ENCODE peak calls at places on chromosomes 5 and 9, in nine cellular contexts. One of them, this sample, is unnamed.
A peak's percentile ranks its signal among the peaks of the same experiment; 100 is the strongest.

GRCh38 chr9:122923947-122924346 is 7.4 kb downstream of the ZBTB26 start:
- DNase-seq in keratinocyte: no peak
- DNase-seq in mesenchymal stem cell: no peak
- DNase-seq in PC-3: no peak
- DNase-seq in IMR-90: no peak
- DNase-seq in GM12878: no peak
- DNase-seq in GM23248: no peak
- DNase-seq in HepG2: no peak
- DNase-seq in trophoblast cell: no peak
- DNase-seq in this sample: peak; percentile 62

GRCh38 chr9:136499071-136499934 is 16.5 kb upstream of the SEC16A start:
- DNase-seq in GM12878: no peak
- DNase-seq in trophoblast cell: no peak
- DNase-seq in GM23248: no peak
- DNase-seq in IMR-90: no peak
- DNase-seq in PC-3: no peak
- DNase-seq in HepG2: no peak
- DNase-seq in keratinocyte: no peak
- DNase-seq in mesenchymal stem cell: no peak
- DNase-seq in this sample: no peak

GRCh38 chr9:111815200-111816070 is 20.7 kb upstream of the SHOC1 start:
- DNase-seq in trophoblast cell: no peak
- DNase-seq in IMR-90: no peak
- DNase-seq in GM23248: no peak
- DNase-seq in PC-3: peak; percentile 43
- DNase-seq in mesenchymal stem cell: no peak
- DNase-seq in keratinocyte: no peak
- DNase-seq in GM12878: no peak
- DNase-seq in HepG2: no peak
- DNase-seq in this sample: no peak

GRCh38 chr5:135993248-135993893 is 35.4 kb upstream of the TGFBI start:
- DNase-seq in trophoblast cell: no peak
- DNase-seq in GM12878: no peak
- DNase-seq in GM23248: peak; percentile 68
- DNase-seq in IMR-90: peak; percentile 73
- DNase-seq in HepG2: no peak
- DNase-seq in PC-3: peak; percentile 26
- DNase-seq in mesenchymal stem cell: no peak
- DNase-seq in keratinocyte: no peak
- DNase-seq in this sample: no peak

GRCh38 chr5:163569284-163569683 is 63.9 kb downstream of the MAT2B start:
- DNase-seq in GM23248: peak; percentile 52
- DNase-seq in PC-3: peak; percentile 39
- DNase-seq in HepG2: no peak
- DNase-seq in mesenchymal stem cell: peak; percentile 56
- DNase-seq in keratinocyte: no peak
- DNase-seq in trophoblast cell: no peak
- DNase-seq in GM12878: no peak
- DNase-seq in IMR-90: peak; percentile 73
- DNase-seq in this sample: no peak

GRCh38 chr5:145619806-145620205 is 215.3 kb downstream of the PRELID2 start:
- DNase-seq in mesenchymal stem cell: peak; percentile 5
- DNase-seq in GM23248: no peak
- DNase-seq in PC-3: no peak
- DNase-seq in HepG2: no peak
- DNase-seq in trophoblast cell: no peak
- DNase-seq in IMR-90: peak; percentile 49
- DNase-seq in GM12878: no peak
- DNase-seq in keratinocyte: no peak
- DNase-seq in this sample: no peak

GRCh38 chr5:155878991-155879575 is 447.9 kb upstream of the SGCD start:
- DNase-seq in IMR-90: no peak
- DNase-seq in trophoblast cell: no peak
- DNase-seq in GM23248: peak; percentile 89
- DNase-seq in keratinocyte: no peak
- DNase-seq in GM12878: no peak
- DNase-seq in HepG2: no peak
- DNase-seq in PC-3: no peak
- DNase-seq in mesenchymal stem cell: no peak
- DNase-seq in this sample: no peak

GRCh38 chr5:176874198-176874780 is 24.9 kb downstream of the HK3 start:
- DNase-seq in PC-3: no peak
- DNase-seq in trophoblast cell: no peak
- DNase-seq in keratinocyte: no peak
- DNase-seq in GM23248: no peak
- DNase-seq in GM12878: no peak
- DNase-seq in mesenchymal stem cell: no peak
- DNase-seq in HepG2: no peak
- DNase-seq in IMR-90: no peak
- DNase-seq in this sample: no peak

GRCh38 chr5:180097926-180098325 is 26.4 kb upstream of the RNF130 start:
- DNase-seq in PC-3: no peak
- DNase-seq in IMR-90: no peak
- DNase-seq in HepG2: no peak
- DNase-seq in mesenchymal stem cell: no peak
- DNase-seq in GM12878: no peak
- DNase-seq in keratinocyte: no peak
- DNase-seq in GM23248: no peak
- DNase-seq in trophoblast cell: no peak
- DNase-seq in this sample: no peak

GRCh38 chr9:101791938-101792337 is 53.5 kb upstream of the GRIN3A start:
- DNase-seq in HepG2: peak; percentile 31
- DNase-seq in GM12878: no peak
- DNase-seq in PC-3: peak; percentile 39
- DNase-seq in mesenchymal stem cell: no peak
- DNase-seq in trophoblast cell: peak; percentile 13
- DNase-seq in keratinocyte: no peak
- DNase-seq in GM23248: peak; percentile 15
- DNase-seq in IMR-90: no peak
- DNase-seq in this sample: peak; percentile 28

GRCh38 chr9:122228906-122229837 is at the start of gene LHX6:
- DNase-seq in PC-3: peak; percentile 38
- DNase-seq in keratinocyte: peak; percentile 19
- DNase-seq in GM23248: peak; percentile 66
- DNase-seq in HepG2: no peak
- DNase-seq in trophoblast cell: no peak
- DNase-seq in IMR-90: peak; percentile 47
- DNase-seq in mesenchymal stem cell: peak; percentile 63
- DNase-seq in GM12878: no peak
- DNase-seq in this sample: no peak

GRCh38 chr5:119273391-119273839 is 82.4 kb upstream of the TNFAIP8 start:
- DNase-seq in PC-3: no peak
- DNase-seq in HepG2: no peak
- DNase-seq in keratinocyte: no peak
- DNase-seq in trophoblast cell: peak; percentile 55
- DNase-seq in mesenchymal stem cell: no peak
- DNase-seq in GM12878: no peak
- DNase-seq in GM23248: no peak
- DNase-seq in IMR-90: no peak
- DNase-seq in this sample: peak; percentile 34

GRCh38 chr5:136056771-136057335 is 28.1 kb downstream of the TGFBI start:
- DNase-seq in HepG2: no peak
- DNase-seq in GM12878: no peak
- DNase-seq in trophoblast cell: no peak
- DNase-seq in PC-3: no peak
- DNase-seq in IMR-90: no peak
- DNase-seq in mesenchymal stem cell: no peak
- DNase-seq in GM23248: peak; percentile 39
- DNase-seq in keratinocyte: no peak
- DNase-seq in this sample: no peak

DNA sequence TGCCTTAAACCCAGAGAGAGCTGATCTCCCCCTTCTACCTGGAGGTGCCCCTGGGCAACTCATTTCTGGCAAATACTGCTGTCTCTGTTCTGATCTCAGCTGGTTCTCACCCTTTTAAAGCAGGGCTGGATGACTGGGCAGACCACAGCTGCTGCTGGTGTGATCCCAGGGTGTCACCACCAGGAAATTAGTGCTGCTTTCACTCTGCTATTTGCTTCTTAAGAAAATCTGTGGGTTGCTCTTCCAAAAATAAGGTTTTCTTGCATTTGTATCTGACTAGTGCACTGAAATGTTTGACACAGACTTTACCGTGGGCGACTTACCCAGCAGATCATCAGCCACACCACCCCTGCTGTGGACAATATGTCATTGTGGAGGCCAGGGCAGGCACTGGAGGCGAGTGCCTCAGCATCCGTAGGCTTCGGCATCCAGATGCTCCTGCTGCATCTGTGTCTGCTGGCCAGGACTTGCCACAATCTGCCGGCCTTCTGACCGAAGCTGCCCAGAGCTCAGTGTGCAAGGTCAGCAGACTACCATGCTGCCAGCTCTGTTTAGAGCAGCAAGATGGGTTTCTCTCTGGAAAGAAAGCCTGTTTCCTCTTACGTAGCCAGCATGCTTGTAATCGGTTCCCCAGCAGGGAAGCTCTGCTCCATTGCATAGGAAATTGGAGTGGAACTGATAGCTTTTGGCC is 13.6 kb downstream of the ARHGAP26 start:
- DNase-seq in mesenchymal stem cell: peak; percentile 10
- DNase-seq in IMR-90: no peak
- DNase-seq in HepG2: no peak
- DNase-seq in trophoblast cell: no peak
- DNase-seq in GM23248: peak; percentile 70
- DNase-seq in PC-3: no peak
- DNase-seq in keratinocyte: no peak
- DNase-seq in GM12878: peak; percentile 52
- DNase-seq in this sample: no peak
- H2AFZ ChIP-seq in mesenchymal stem cell: no peak overlapping the region
- H2AFZ ChIP-seq in IMR-90: no peak overlapping the region
- H2AFZ ChIP-seq in HepG2: no peak overlapping the region
- H2AFZ ChIP-seq in trophoblast cell: no peak overlapping the region
- H2AFZ ChIP-seq in GM23248: peak overlapping the region; percentile 60
- H2AFZ ChIP-seq in PC-3: no peak overlapping the region
- H2AFZ ChIP-seq in keratinocyte: no peak overlapping the region
- H2AFZ ChIP-seq in GM12878: no peak overlapping the region
- H2AFZ ChIP-seq in this sample: no peak overlapping the region

GRCh38 chr9:116980582-116980981 is 293.5 kb downstream of the TRIM32 start:
- DNase-seq in HepG2: no peak
- DNase-seq in PC-3: no peak
- DNase-seq in IMR-90: no peak
- DNase-seq in trophoblast cell: no peak
- DNase-seq in GM23248: no peak
- DNase-seq in mesenchymal stem cell: no peak
- DNase-seq in GM12878: no peak
- DNase-seq in keratinocyte: no peak
- DNase-seq in this sample: no peak

GRCh38 chr9:116979461-116979860 is 292.4 kb downstream of the TRIM32 start:
- DNase-seq in GM12878: no peak
- DNase-seq in HepG2: no peak
- DNase-seq in trophoblast cell: no peak
- DNase-seq in IMR-90: no peak
- DNase-seq in GM23248: no peak
- DNase-seq in mesenchymal stem cell: no peak
- DNase-seq in PC-3: peak; percentile 54
- DNase-seq in keratinocyte: no peak
- DNase-seq in this sample: no peak

GRCh38 chr9:116978155-116978554 is 291.1 kb downstream of the TRIM32 start:
- DNase-seq in GM12878: no peak
- DNase-seq in GM23248: no peak
- DNase-seq in mesenchymal stem cell: no peak
- DNase-seq in keratinocyte: peak; percentile 2
- DNase-seq in trophoblast cell: peak; percentile 19
- DNase-seq in IMR-90: no peak
- DNase-seq in PC-3: peak; percentile 35
- DNase-seq in HepG2: no peak
- DNase-seq in this sample: no peak

GRCh38 chr9:116975119-116975518 is 288.0 kb downstream of the TRIM32 start:
- DNase-seq in GM23248: no peak
- DNase-seq in trophoblast cell: no peak
- DNase-seq in HepG2: no peak
- DNase-seq in keratinocyte: no peak
- DNase-seq in IMR-90: no peak
- DNase-seq in GM12878: no peak
- DNase-seq in PC-3: no peak
- DNase-seq in mesenchymal stem cell: no peak
- DNase-seq in this sample: no peak
- H3K4me1 ChIP-seq in GM23248: no peaks in the 10 kb centered on the region
- H3K4me1 ChIP-seq in trophoblast cell: no peaks in the 10 kb centered on the region
- H3K4me1 ChIP-seq in HepG2: no peaks in the 10 kb centered on the region
- H3K4me1 ChIP-seq in keratinocyte: peaks cover 10% of the 10 kb centered on the region
- H3K4me1 ChIP-seq in IMR-90: no peaks in the 10 kb centered on the region
- H3K4me1 ChIP-seq in GM12878: no peaks in the 10 kb centered on the region
- H3K4me1 ChIP-seq in PC-3: peaks cover 9% of the 10 kb centered on the region
- H3K4me1 ChIP-seq in mesenchymal stem cell: peaks cover 6% of the 10 kb centered on the region
- H3K4me1 ChIP-seq in this sample: no peaks in the 10 kb centered on the region

DNA sequence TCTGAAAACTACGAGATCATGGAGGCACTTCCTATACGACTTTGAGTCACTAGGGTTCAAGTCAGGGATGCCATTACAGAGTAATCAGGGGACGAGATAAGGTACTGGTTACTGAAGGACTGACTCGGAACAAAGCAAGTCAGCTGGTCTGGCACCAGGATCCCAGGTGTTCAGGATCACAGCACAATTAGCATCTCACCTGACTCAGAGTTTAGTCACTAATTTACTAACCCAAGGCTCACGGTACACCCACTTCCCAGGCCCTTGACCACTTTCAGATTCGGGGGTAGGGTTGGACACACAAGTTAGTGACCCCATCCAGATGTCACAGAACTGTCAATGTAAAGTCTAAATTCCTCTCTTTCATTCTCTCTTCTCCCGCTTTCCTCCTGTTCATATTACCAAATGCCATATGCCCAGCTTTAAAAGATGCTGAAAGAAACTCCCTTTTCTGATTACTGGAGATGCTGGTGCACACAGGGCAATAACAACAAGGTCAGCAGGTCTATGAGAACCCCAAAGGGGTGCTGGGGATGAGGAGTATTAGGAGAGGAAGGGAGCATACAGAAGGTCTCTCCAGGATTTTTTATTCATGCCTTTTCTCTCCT is 657.8 kb downstream of the TLE1 start:
- DNase-seq in trophoblast cell: no peak
- DNase-seq in GM23248: no peak
- DNase-seq in HepG2: no peak
- DNase-seq in GM12878: no peak
- DNase-seq in IMR-90: peak; percentile 15
- DNase-seq in mesenchymal stem cell: no peak
- DNase-seq in keratinocyte: peak; percentile 44
- DNase-seq in PC-3: no peak
- DNase-seq in this sample: no peak
- H2AFZ ChIP-seq in trophoblast cell: no peak overlapping the region
- H2AFZ ChIP-seq in GM23248: no peak overlapping the region
- H2AFZ ChIP-seq in HepG2: no peak overlapping the region
- H2AFZ ChIP-seq in GM12878: no peak overlapping the region
- H2AFZ ChIP-seq in IMR-90: no peak overlapping the region
- H2AFZ ChIP-seq in mesenchymal stem cell: no peak overlapping the region
- H2AFZ ChIP-seq in keratinocyte: no peak overlapping the region
- H2AFZ ChIP-seq in PC-3: no peak overlapping the region
- H2AFZ ChIP-seq in this sample: no peak overlapping the region

DNA sequence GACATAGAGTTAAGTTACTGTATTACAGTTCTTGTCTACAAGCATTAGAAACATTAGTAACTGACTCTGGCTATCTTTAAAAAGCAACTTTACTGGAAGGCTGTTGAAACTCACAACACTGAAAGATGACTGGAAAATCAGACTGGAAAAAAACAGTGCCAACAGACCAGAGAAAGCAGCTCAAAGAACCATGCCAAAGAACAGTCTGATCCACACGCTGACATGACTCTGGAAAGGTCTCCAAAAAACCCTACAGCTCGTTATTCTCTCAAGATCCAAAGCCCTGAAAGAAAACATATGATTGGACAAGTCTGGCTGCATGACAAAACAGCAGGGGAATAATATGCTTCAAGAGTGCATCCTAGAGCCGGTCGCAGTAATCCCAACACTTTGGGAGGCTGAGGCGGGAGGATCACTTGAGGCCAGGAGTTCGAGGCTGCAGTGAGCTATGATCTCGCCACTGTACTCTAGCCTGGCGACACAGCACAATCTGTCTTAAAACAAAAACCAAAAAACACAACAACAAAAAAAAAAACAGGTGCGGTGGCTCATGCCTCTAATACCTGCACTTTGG is 5.6 kb downstream of the GOLPH3 start:
- DNase-seq in keratinocyte: no peak
- DNase-seq in GM23248: no peak
- DNase-seq in HepG2: no peak
- DNase-seq in trophoblast cell: no peak
- DNase-seq in IMR-90: no peak
- DNase-seq in mesenchymal stem cell: no peak
- DNase-seq in GM12878: no peak
- DNase-seq in PC-3: no peak
- DNase-seq in this sample: no peak
- H3K4me1 ChIP-seq in keratinocyte: peaks cover 3% of the 10 kb centered on the region
- H3K4me1 ChIP-seq in GM23248: peaks cover 28% of the 10 kb centered on the region
- H3K4me1 ChIP-seq in HepG2: peaks cover 75% of the 10 kb centered on the region
- H3K4me1 ChIP-seq in trophoblast cell: no peaks in the 10 kb centered on the region
- H3K4me1 ChIP-seq in IMR-90: peaks cover 5% of the 10 kb centered on the region
- H3K4me1 ChIP-seq in mesenchymal stem cell: peaks cover 3% of the 10 kb centered on the region
- H3K4me1 ChIP-seq in GM12878: peaks cover 26% of the 10 kb centered on the region
- H3K4me1 ChIP-seq in PC-3: peaks cover 20% of the 10 kb centered on the region
- H3K4me1 ChIP-seq in this sample: peaks cover 36% of the 10 kb centered on the region